ENCODE peak calls at places on chromosome 20, in nine cellular contexts. D is stimulated activated CD8-positive, alpha-beta memory T cell treated with anti-CD3 and anti-CD28 coated beads, Interleukin-15, amount 100 ng/mL, for 24 hours; S is putamen; I is Daoy; F is Right ventricle myocardium superior; Q is NCI-H2107; J is OCI-LY7; B is SJSA1; P is dorsolateral prefrontal cortex. G is an unnamed sample.

GRCh38 chr20:21613512-21613911 is 92.0 kb upstream of the PAX1 start:
- DNase-seq in F (no peak), S (no peak), B (no peak), I (peak), P (no peak), D (no peak), J (no peak), Q (peak), G (no peak)

GRCh38 chr20:32792316-32792715 is 27.4 kb upstream of the MAPRE1 start:
- DNase-seq in B (peak), P (no peak), F (no peak), Q (no peak), S (no peak), J (no peak), I (peak), D (no peak), G (peak)

GRCh38 chr20:5767493-5768098 is 17.4 kb downstream of the SHLD1 start:
- DNase-seq in I (no peak), P (no peak), J (no peak), B (no peak), Q (no peak), D (no peak), F (no peak), S (no peak), G (no peak)

GRCh38 chr20:17916365-17916996 is 52.1 kb downstream of the SNX5 start:
- DNase-seq in S (no peak), B (no peak), D (no peak), J (no peak), F (no peak), Q (no peak), P (peak), I (no peak), G (peak)

GRCh38 chr20:24770628-24771556 is 178.2 kb upstream of the CST7 start:
- DNase-seq in Q (no peak), I (no peak), B (peak), J (no peak), S (no peak), P (peak), F (no peak), D (no peak), G (no peak)

GRCh38 chr20:51462566-51463276 is 79.8 kb downstream of the NFATC2 start:
- DNase-seq in I (no peak), B (no peak), Q (no peak), P (peak), J (no peak), F (peak), D (no peak), S (peak), G (peak)

GRCh38 chr20:2759603-2760360 is 40.6 kb downstream of the CPXM1 start:
- DNase-seq in S (no peak), Q (no peak), J (peak), B (no peak), D (no peak), P (no peak), I (no peak), F (no peak), G (no peak)

GRCh38 chr20:59455392-59456341 is 148.7 kb upstream of the PHACTR3 start:
- DNase-seq in B (no peak), F (peak), I (peak), S (peak), D (no peak), Q (no peak), J (peak), P (peak), G (peak)

GRCh38 chr20:10733122-10733521 is 59.3 kb upstream of the JAG1 start:
- DNase-seq in P (no peak), J (no peak), F (no peak), B (no peak), I (no peak), D (no peak), S (no peak), Q (no peak), G (no peak)

GRCh38 chr20:61487346-61488022 is 235.4 kb downstream of the CDH4 start:
- DNase-seq in B (no peak), P (no peak), J (no peak), I (no peak), Q (no peak), S (no peak), F (no peak), D (no peak), G (no peak)

GRCh38 chr20:34268851-34269668 is 27.8 kb downstream of the ASIP start:
- DNase-seq in B (no peak), I (no peak), S (no peak), D (no peak), Q (no peak), F (peak), P (peak), J (no peak), G (peak)

GRCh38 chr20:60986757-60987156 is 265.3 kb upstream of the CDH4 start:
- DNase-seq in B (no peak), D (no peak), J (no peak), F (no peak), S (no peak), P (no peak), Q (no peak), I (no peak), G (no peak)

GRCh38 chr20:967796-968742 is 34.0 kb downstream of the RSPO4 start:
- DNase-seq in B (no peak), S (no peak), D (no peak), J (peak), I (peak), F (no peak), P (no peak), Q (no peak), G (peak)

GRCh38 chr20:43947316-43947710 is 32.7 kb downstream of the TOX2 start:
- DNase-seq in D (no peak), P (no peak), F (no peak), S (no peak), I (no peak), B (no peak), Q (no peak), J (no peak), G (peak)

GRCh38 chr20:46761566-46761965 is 52.1 kb downstream of the SLC2A10 start:
- DNase-seq in J (no peak), I (no peak), B (no peak), F (no peak), P (no peak), Q (no peak), S (no peak), D (no peak), G (no peak)

GRCh38 chr20:51930775-51931174 is 128.5 kb upstream of the SALL4 start:
- DNase-seq in P (no peak), I (peak), S (no peak), Q (no peak), B (peak), J (no peak), D (no peak), F (no peak), G (peak)

GRCh38 chr20:44632103-44632752 is 19.3 kb downstream of the ADA start:
- DNase-seq in F (no peak), D (no peak), S (no peak), B (no peak), P (no peak), I (no peak), J (no peak), Q (no peak), G (no peak)

GRCh38 chr20:1130849-1131248 is 12.4 kb downstream of the PSMF1 start:
- DNase-seq in B (no peak), F (peak), Q (no peak), D (no peak), J (no peak), P (no peak), S (no peak), I (no peak), G (no peak)

GRCh38 chr20:5602346-5602745 is 147.9 kb upstream of the SHLD1 start:
- DNase-seq in Q (no peak), I (no peak), B (no peak), D (no peak), S (no peak), P (no peak), F (no peak), J (no peak), G (no peak)